ENCODE peak calls at places on chromosomes 12 and 14, in eight cellular contexts. J is H7, D is SJCRH30, W is GM13977, B is astrocyte of the cerebellum, V is pancreas, M is neural crest cell, R is KBM-7. S is an unnamed sample.

GRCh38 chr14:93688239-93688666 is 100.0 kb downstream of the PRIMA1 start:
- DNase-seq in W (no peak), J (peak), D (no peak), R (no peak), M (no peak), V (no peak), B (no peak), S (no peak)

GRCh38 chr12:72511906-72512305 is 239.7 kb downstream of the TRHDE start:
- DNase-seq in B (peak), R (no peak), V (no peak), D (no peak), M (no peak), J (no peak), W (no peak), S (no peak)

GRCh38 chr12:15978431-15978950 is 67.4 kb downstream of the DERA start:
- DNase-seq in W (no peak), M (no peak), V (no peak), B (no peak), D (no peak), R (peak), J (no peak), S (no peak)

GRCh38 chr12:52202361-52203078 is 10.7 kb upstream of the KRT80 start:
- DNase-seq in M (no peak), V (no peak), W (peak), D (peak), J (peak), B (no peak), R (peak), S (peak)

GRCh38 chr12:3704512-3705348 is 48.2 kb downstream of the CRACR2A start:
- DNase-seq in V (no peak), J (no peak), M (no peak), D (no peak), R (no peak), W (peak), B (no peak), S (no peak)

GRCh38 chr12:113040722-113041168 is 15.8 kb upstream of the DTX1 start:
- DNase-seq in W (no peak), D (peak), M (no peak), B (no peak), J (no peak), R (peak), V (peak), S (peak)

GRCh38 chr12:12973019-12973418 is 21.0 kb upstream of the GPRC5D start:
- DNase-seq in B (no peak), D (no peak), R (no peak), M (no peak), J (no peak), V (no peak), W (no peak), S (no peak)

GRCh38 chr12:32445356-32445755 is 46.0 kb downstream of the FGD4 start:
- DNase-seq in B (no peak), M (no peak), J (no peak), D (no peak), R (no peak), W (no peak), V (no peak), S (no peak)

GRCh38 chr12:109173443-109174240 is 57.3 kb downstream of the ACACB start:
- DNase-seq in J (no peak), V (no peak), M (no peak), D (no peak), B (no peak), R (no peak), W (no peak), S (no peak)

GRCh38 chr12:85279449-85280137 is 427 bp upstream of the ALX1 start:
- DNase-seq in V (no peak), B (no peak), R (no peak), W (no peak), D (no peak), M (no peak), J (peak), S (no peak)

GRCh38 chr12:69056743-69057515 is 124.0 kb upstream of the CPM start:
- DNase-seq in V (no peak), D (no peak), M (no peak), J (no peak), R (no peak), B (peak), W (no peak), S (no peak)

GRCh38 chr14:50659327-50659974 is 8.7 kb downstream of the SAV1 start:
- DNase-seq in V (peak), J (no peak), M (no peak), W (no peak), R (no peak), D (no peak), B (no peak), S (no peak)

GRCh38 chr12:9943244-9943643 is 11.1 kb upstream of the CLEC2A start:
- DNase-seq in B (no peak), W (no peak), D (no peak), M (no peak), V (no peak), J (no peak), R (no peak), S (peak)

GRCh38 chr14:94066089-94066676 is 14.8 kb downstream of the DDX24 start:
- DNase-seq in B (no peak), V (peak), W (no peak), D (no peak), R (no peak), M (no peak), J (no peak), S (no peak)

GRCh38 chr12:121774968-121775474 is 18.5 kb downstream of the RHOF start:
- DNase-seq in W (no peak), J (peak), D (no peak), R (no peak), M (no peak), B (no peak), V (no peak), S (no peak)

GRCh38 chr14:20657216-20658211 is 16.0 kb upstream of the OR6S1 start:
- DNase-seq in W (no peak), R (no peak), J (peak), D (no peak), M (no peak), B (no peak), V (no peak), S (no peak)

GRCh38 chr12:121121805-121122204 is 10.9 kb upstream of the P2RX7 start:
- DNase-seq in D (no peak), J (no peak), B (no peak), W (no peak), R (no peak), V (no peak), M (no peak), S (no peak)

GRCh38 chr14:33564774-33565630 is 385.9 kb downstream of the EGLN3 start:
- DNase-seq in M (no peak), B (peak), J (peak), D (no peak), V (no peak), W (peak), R (peak), S (no peak)

GRCh38 chr14:82872494-82872893 is 1338.8 kb upstream of the SEL1L start:
- DNase-seq in B (no peak), J (peak), D (peak), V (no peak), W (no peak), M (peak), R (peak), S (no peak)

GRCh38 chr12:2248901-2249381 is 196.2 kb downstream of the CACNA1C start:
- DNase-seq in W (peak), B (no peak), V (no peak), J (no peak), D (no peak), R (no peak), M (no peak), S (no peak)

GRCh38 chr14:38496092-38496491 is 240.2 kb upstream of the CLEC14A start:
- DNase-seq in R (no peak), V (no peak), J (no peak), B (no peak), W (no peak), D (peak), M (no peak), S (no peak)

GRCh38 chr14:54343276-54344121 is 53.3 kb upstream of the CDKN3 start:
- DNase-seq in R (no peak), D (peak), J (no peak), W (no peak), M (no peak), B (peak), V (no peak), S (no peak)

GRCh38 chr12:12720052-12720451 is 2.9 kb downstream of the CDKN1B start:
- DNase-seq in M (no peak), B (no peak), R (peak), W (no peak), J (no peak), V (no peak), D (no peak), S (no peak)

GRCh38 chr12:124387510-124387855 is 92.6 kb downstream of the RFLNA start:
- DNase-seq in V (peak), B (no peak), W (no peak), R (no peak), M (no peak), D (peak), J (no peak), S (no peak)

GRCh38 chr12:19572920-19573558 is 133.7 kb downstream of the AEBP2 start:
- DNase-seq in J (peak), R (peak), B (peak), D (peak), W (peak), M (peak), V (no peak), S (no peak)

GRCh38 chr12:130132831-130133635 is 29.2 kb upstream of the FZD10 start:
- DNase-seq in B (no peak), J (no peak), D (no peak), V (no peak), R (no peak), M (no peak), W (no peak), S (no peak)

GRCh38 chr12:88325828-88326214 is 183.7 kb downstream of the TMTC3 start:
- DNase-seq in D (no peak), W (no peak), R (no peak), J (no peak), V (no peak), B (no peak), M (no peak), S (no peak)

GRCh38 chr12:65885716-65886115 is 61.4 kb downstream of the HMGA2 start:
- DNase-seq in R (no peak), J (no peak), W (no peak), D (no peak), V (no peak), M (no peak), B (no peak), S (no peak)

GRCh38 chr12:108605000-108605689 is 7.3 kb upstream of the TMEM119 start:
- DNase-seq in J (no peak), M (no peak), D (no peak), W (no peak), R (peak), B (no peak), V (no peak), S (no peak)

GRCh38 chr12:110694330-110694891 is 5.5 kb upstream of the HVCN1 start:
- DNase-seq in R (no peak), D (no peak), B (no peak), M (no peak), W (no peak), J (no peak), V (peak), S (peak)

GRCh38 chr14:90846511-90846910 is 30.3 kb upstream of the TTC7B start:
- DNase-seq in R (no peak), M (no peak), V (no peak), D (no peak), W (no peak), J (no peak), B (no peak), S (no peak)

GRCh38 chr12:93978553-93978952 is 169.8 kb upstream of the PLXNC1 start:
- DNase-seq in R (no peak), J (no peak), M (no peak), B (no peak), D (no peak), V (no peak), W (no peak), S (no peak)

GRCh38 chr12:13195848-13196301 is 651 bp upstream of the EMP1 start:
- DNase-seq in J (no peak), R (no peak), W (no peak), M (no peak), D (no peak), B (no peak), V (no peak), S (no peak)

GRCh38 chr14:29353473-29353872 is 574.2 kb downstream of the PRKD1 start:
- DNase-seq in B (no peak), W (no peak), V (no peak), D (no peak), R (no peak), J (no peak), M (no peak), S (no peak)

GRCh38 chr12:131452444-131452860 is 258.4 kb upstream of the SFSWAP start:
- DNase-seq in W (peak), J (peak), V (no peak), M (peak), R (peak), B (no peak), D (no peak), S (no peak)

S was measured in CD14-positive monocyte.